ENCODE peak calls at places on chromosomes 13 and 19, in six cellular contexts. D is K562, L is GM12892, H is transverse colon, K is breast epithelium, Z is stomach. C is an unnamed sample.

GRCh38 chr13:46577656-46578589 is 25.0 kb downstream of the LRCH1 start:
- DNase-seq in Z (no peak), L (no peak), D (no peak), H (no peak), K (no peak), C (no peak)

GRCh38 chr19:10421240-10421948 is 1.1 kb downstream of the PDE4A start:
- DNase-seq in L (no peak), D (peak), Z (no peak), K (no peak), H (no peak), C (no peak)

GRCh38 chr19:5097331-5097930 is 128.5 kb downstream of the KDM4B start:
- DNase-seq in Z (no peak), D (no peak), H (no peak), L (no peak), K (no peak), C (no peak)

GRCh38 chr19:49592486-49593232 is 1.7 kb downstream of the PRR12 start:
- DNase-seq in L (no peak), Z (no peak), K (no peak), D (peak), H (no peak), C (peak)

GRCh38 chr19:38430931-38431330 is 2.6 kb upstream of the RYR1 start:
- DNase-seq in D (no peak), L (no peak), Z (no peak), H (no peak), K (no peak), C (no peak)

GRCh38 chr13:97749174-97749573 is 204.3 kb upstream of the IPO5 start:
- DNase-seq in L (no peak), D (peak), Z (no peak), K (no peak), H (no peak), C (no peak)

GRCh38 chr19:16447015-16447384 is 24.8 kb downstream of the EPS15L1 start:
- DNase-seq in K (peak), Z (peak), D (peak), L (no peak), H (peak), C (peak)

GRCh38 chr13:41500501-41500900 is 43.2 kb downstream of the RGCC start:
- DNase-seq in H (peak), Z (no peak), D (no peak), L (no peak), K (no peak), C (no peak)

GRCh38 chr13:113919761-113920160 is 54.1 kb downstream of the C13orf46 start:
- DNase-seq in L (no peak), D (no peak), H (no peak), Z (peak), K (peak), C (no peak)

GRCh38 chr19:41324231-41324702 is 14.3 kb downstream of the CCDC97 start:
- DNase-seq in D (peak), H (no peak), Z (no peak), L (no peak), K (no peak), C (no peak)
- TF ChIP-seq POLR2AphosphoS5 in D (no peak), H (no peak), Z (no peak), L (no peak), K (no peak), C (no peak)

DNA sequence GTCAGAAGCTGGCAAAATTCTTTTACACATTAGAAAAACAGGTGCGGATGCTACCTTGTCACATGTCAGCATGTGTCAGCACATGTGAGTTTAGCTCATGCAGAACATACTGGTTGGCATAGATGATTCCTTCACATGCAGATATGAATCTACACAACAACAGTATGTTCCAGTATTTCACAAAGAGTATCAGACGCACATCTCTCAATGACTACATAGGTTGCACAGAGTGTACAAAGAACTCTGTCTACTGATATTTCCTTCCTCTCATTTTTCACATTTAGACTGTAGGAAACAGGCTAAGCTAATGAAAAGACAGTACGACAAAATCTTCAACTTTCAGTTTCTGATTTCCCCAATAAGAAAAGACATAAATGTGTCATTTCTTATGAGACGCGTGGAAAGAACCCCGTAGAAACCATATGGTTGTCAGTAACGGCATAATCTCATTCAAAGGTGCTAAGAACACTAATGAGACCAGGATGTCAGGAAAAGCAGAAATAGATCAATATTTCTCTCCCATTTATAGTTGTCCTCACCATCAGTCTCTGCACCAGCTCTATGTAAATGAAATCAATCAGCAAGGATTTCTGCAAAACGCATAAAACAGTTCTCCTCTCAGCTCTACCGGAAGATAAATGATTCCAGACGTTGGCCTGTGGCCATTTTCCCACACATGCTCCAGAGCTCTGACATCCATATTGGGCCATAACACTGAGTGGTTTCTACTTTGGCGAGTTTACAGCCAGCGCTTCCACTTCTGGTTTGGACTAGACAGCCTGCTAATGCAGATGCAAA is 81.2 kb downstream of the STARD13 start:
- DNase-seq in D (no peak), Z (peak), L (no peak), H (peak), K (no peak), C (no peak)
- TF ChIP-seq POLR2A in D (no peak), Z (no peak), L (no peak), H (no peak), K (no peak), C (no peak)

DNA sequence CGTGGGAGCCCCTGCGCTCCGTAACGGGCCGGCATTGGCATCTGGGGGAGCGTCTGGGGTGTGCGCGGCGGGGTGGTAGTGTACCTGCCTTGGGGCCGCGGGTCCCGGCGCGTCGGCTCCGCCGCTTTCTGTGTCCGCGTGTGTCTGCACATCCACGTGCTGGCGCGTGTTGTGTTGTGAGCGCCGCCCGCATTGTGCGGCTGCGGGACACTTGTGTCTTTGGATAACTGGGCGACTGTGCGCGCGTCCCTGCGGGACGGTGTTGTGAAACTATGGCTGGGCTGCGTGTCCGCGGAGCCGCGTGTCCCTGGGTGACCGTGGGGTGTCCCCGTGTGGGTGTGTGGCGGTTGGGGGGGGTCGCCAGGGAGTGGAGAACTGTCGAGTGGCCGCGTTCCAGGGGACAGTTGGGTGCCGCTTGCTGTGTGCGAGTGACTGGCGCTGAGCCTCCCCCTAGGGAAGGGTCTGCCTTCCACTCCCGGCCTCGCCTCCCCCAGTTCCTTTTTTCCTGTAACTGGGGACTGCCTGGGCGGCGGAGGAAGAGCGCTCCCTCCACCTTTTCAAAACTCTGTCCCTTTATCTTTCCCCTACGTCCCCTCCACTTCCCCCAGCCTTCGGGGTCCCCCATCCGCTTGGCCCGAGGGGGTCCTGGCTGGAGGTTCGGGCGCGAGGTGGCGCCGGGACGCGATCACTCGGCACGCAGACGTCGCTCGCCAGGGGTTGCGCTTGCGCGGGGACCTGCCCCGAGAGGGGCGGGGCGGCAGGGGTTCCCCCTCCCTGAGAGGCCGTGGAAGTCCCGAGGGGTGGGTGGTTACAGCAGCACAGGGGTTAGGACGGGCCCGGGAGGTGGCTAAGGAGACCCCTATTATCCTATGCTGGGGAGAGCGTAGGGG is 5.6 kb upstream of the NFIC start:
- DNase-seq in K (peak), Z (peak), L (peak), D (peak), H (peak), C (peak)
- TF ChIP-seq POLR2AphosphoS5 in K (peak), Z (peak), L (no peak), D (peak), H (peak), C (peak)

DNA sequence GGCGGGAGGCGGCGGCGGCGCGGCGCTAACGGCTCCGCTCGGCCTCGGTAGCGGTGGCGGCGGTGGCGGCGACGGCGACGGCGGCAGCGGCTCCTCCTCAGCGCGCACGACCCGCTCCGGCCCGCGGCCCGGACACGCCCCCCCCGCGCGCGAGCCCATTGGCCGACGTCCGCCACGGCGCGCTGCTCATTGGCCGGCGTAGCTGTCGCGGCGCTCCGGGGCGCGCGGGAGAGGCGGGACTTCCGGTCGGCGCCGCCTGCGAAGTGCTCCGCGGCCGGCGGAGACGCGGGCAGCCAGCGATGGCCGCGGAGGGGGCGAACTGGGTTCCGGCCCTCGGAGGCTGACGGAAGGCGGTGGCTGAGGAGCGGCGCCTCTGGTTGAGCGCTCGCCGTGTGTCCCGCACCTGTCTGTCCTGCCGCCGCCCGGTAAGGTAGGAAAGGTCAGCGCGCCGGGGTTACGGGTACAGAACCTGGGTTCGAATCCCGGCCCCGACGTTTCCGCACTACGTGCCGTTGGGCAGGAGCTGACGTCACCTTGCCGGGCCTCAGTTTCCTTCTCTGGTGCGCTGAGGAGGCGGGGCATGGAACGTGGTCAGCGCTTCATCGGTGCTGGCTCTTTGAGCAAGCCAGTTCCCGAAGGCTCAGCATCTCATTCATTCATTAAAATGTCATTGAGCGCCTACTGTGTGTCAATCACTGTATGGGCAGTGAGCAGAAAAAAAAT is at the start of gene ELAVL1:
- DNase-seq in D (peak), Z (peak), L (peak), K (peak), H (peak), C (peak)
- TF ChIP-seq POLR2A in D (peak), Z (no peak), L (peak), K (no peak), H (no peak), C (no peak)

DNA sequence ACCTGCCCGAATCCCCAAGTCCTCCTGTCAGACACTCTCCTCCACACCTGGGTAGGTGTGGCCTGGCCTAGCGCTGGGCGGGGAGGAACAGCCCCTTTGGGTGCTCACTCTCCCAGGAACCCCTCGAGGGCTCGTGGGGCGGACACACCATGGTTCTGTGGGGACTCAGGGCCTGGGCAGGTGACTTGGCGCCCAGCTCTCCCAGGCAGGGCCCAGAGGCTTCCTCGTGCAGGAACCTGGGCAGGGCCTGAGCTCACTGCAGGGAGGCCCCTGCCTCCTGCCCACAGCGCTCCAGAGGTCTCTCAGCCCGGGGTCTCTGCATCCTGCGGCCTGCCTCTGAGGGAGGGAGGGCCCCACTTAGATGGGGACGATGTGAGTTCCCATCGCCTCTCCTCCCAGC is 11.9 kb downstream of the LSM4 start:
- DNase-seq in D (no peak), Z (no peak), L (no peak), K (no peak), H (no peak), C (no peak)
- TF ChIP-seq POLR2AphosphoS5 in D (no peak), Z (no peak), L (no peak), K (no peak), H (no peak), C (no peak)

GRCh38 chr13:27124571-27124970 is 47.0 kb downstream of the USP12 start:
- DNase-seq in L (no peak), Z (no peak), K (no peak), D (no peak), H (no peak), C (no peak)
- TF ChIP-seq POLR2A in L (no peak), Z (no peak), K (no peak), D (no peak), H (no peak), C (no peak)

GRCh38 chr19:647566-648284 is 8.0 kb downstream of the FGF22 start:
- DNase-seq in K (no peak), L (no peak), D (no peak), H (no peak), Z (no peak), C (peak)

GRCh38 chr19:644363-644762 is 4.7 kb downstream of the FGF22 start:
- DNase-seq in L (no peak), Z (no peak), D (no peak), K (no peak), H (no peak), C (no peak)

GRCh38 chr19:646798-647565 is 7.3 kb downstream of the FGF22 start:
- DNase-seq in L (no peak), H (no peak), D (no peak), K (no peak), Z (no peak), C (peak)

GRCh38 chr19:644789-645188 is 5.1 kb downstream of the FGF22 start:
- DNase-seq in Z (no peak), K (no peak), L (no peak), H (no peak), D (no peak), C (peak)

DNA sequence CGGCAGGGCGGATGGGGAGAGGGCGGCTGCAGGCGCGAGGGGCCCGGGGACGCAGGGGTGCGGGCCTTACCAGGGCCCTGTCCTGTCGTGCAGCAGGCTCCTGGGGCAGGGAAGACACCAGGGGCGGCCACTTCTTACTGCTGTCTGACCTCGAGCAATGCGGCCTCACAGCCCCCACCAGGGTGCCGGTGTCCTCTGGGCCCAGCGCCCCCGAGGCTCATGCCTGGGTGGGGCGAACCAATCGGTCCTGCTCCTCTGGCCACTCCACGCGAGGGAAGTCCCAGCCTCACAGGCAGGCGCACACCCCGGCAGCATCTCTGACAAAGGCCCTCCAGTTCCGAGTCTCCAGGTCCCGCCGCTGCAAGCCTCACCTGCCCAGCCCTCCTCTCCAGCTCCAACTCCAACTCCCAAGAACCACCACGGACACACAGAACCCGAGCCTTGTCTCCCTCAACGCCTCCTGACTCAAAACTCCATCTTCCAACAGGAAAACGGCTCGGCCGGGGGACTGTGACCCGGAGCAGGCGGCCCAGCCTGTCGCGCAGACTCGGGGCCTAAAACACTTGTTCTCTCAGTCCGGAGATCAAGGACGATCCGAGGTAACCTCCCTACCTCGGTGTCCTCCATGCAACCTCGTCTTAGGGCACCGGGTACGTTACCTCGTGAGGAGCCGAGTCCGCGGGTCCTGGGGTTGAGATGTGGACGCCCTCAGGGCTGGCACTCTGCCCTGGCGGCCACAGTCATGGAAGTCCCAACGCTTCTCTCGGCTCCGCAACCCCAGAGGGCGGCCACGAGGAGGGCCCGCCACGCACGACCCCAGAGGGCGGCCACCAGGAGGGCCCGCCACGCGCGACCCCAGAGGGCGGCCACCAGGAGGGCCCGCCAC is 6.5 kb downstream of the FGF22 start:
- DNase-seq in K (no peak), Z (no peak), L (no peak), D (no peak), H (no peak), C (peak)
- TF ChIP-seq POLR2AphosphoS5 in K (no peak), Z (no peak), L (peak), D (no peak), H (no peak), C (peak)

DNA sequence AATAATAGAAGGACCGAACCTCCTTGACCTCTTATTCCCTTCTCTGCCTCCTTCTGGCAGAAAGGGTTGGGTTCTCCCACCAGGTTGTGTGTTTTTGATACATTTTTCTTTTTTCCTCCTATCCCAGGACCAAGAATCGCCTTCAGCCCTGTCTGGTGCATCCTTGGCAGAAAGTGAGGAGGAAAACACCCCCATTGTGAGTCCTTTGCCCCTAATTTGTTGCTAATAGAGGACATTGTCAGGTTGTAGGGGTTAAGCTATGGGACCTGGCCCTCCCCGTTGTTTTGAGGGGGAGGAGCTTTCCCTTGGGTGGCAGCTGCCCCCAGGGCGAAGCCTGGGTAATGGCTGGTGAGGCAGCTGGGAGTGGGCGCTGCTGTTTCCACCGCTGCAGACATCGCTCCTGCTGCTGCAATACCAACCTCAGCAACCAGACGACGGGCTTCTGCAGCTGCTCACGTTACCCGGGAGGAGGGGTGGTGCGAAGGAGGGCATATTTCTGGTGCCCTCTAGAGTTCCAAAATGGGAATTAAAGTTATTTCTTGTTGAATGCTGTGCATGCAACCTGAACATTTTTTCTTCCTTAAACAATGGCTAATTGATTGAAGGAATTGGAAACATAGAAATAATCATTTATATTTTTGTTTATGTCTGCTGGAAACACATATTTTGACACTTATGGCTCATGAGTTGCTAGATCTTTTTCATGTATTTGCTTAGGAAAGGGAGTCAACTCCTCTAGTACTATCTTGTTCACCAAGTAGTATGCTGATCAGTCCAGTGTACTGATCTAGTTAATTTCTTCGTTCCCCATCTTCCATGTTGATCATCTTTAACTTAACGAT is 1.5 kb downstream of the ZMYM2 start:
- DNase-seq in D (peak), Z (peak), K (peak), L (peak), H (peak), C (peak)
- TF ChIP-seq POLR2A in D (no peak), Z (no peak), K (no peak), L (no peak), H (peak), C (no peak)

C was measured in spleen.